ENCODE peak calls at places on chromosomes 16 and 17, in six cellular contexts. T is ovary, J is upper lobe of left lung, P is HFF-Myc, K is lower lobe of right lung, X is A549. R is an unnamed sample.
A peak's percentile ranks its signal among the peaks of the same experiment; 100 is the strongest.

GRCh38 chr17:27265333-27265732 is 28.6 kb upstream of the WSB1 start:
- DNase-seq in K (no peak), X (peak; percentile 64), T (no peak), J (no peak), P (no peak), R (no peak)

GRCh38 chr17:47989700-47990099 is 18.8 kb downstream of the CDK5RAP3 start:
- DNase-seq in P (no peak), J (no peak), K (no peak), X (no peak), T (no peak), R (no peak)

GRCh38 chr17:28282596-28282995 is 36.4 kb upstream of the TMEM97 start:
- DNase-seq in K (no peak), X (peak; percentile 64), P (peak; percentile 89), T (no peak), J (peak; percentile 34), R (peak; percentile 42)

GRCh38 chr17:48174833-48175232 is 67.3 kb downstream of the SNX11 start:
- DNase-seq in P (no peak), T (no peak), X (no peak), K (no peak), J (no peak), R (no peak)

GRCh38 chr17:5418858-5419355 is 555 bp downstream of the NUP88 start:
- DNase-seq in P (no peak), X (peak; percentile 34), K (peak; percentile 48), J (peak; percentile 52), T (no peak), R (peak; percentile 79)

GRCh38 chr16:88781140-88782077 is 3.6 kb downstream of the PIEZO1 start:
- DNase-seq in J (peak; percentile 66), T (no peak), X (no peak), K (peak; percentile 85), P (no peak), R (no peak)

GRCh38 chr16:19605701-19606100 is 50.2 kb downstream of the VPS35L start:
- DNase-seq in P (no peak), K (no peak), X (no peak), T (no peak), J (no peak), R (no peak)

GRCh38 chr16:46974352-46974751 is 878 bp upstream of the DNAJA2 start:
- DNase-seq in K (no peak), J (no peak), P (no peak), X (peak; percentile 47), T (no peak), R (no peak)

GRCh38 chr16:19393226-19394074 is 24.2 kb upstream of the TMC5 start:
- DNase-seq in T (no peak), X (peak; percentile 90), J (peak; percentile 73), K (no peak), P (no peak), R (peak; percentile 7)

GRCh38 chr17:3730881-3731429 is 7.3 kb downstream of the HASPIN start:
- DNase-seq in K (no peak), T (no peak), J (no peak), P (no peak), X (no peak), R (no peak)

GRCh38 chr17:9120471-9120870 is 99.2 kb downstream of the NTN1 start:
- DNase-seq in P (no peak), J (no peak), K (no peak), T (no peak), X (peak; percentile 19), R (no peak)

GRCh38 chr17:12070561-12070960 is 49.9 kb downstream of the MAP2K4 start:
- DNase-seq in J (no peak), T (no peak), X (no peak), K (no peak), P (peak; percentile 48), R (no peak)

GRCh38 chr16:71367243-71367976 is 8.9 kb downstream of the CALB2 start:
- DNase-seq in P (no peak), X (peak; percentile 73), K (peak; percentile 59), J (no peak), T (no peak), R (no peak)

GRCh38 chr16:49011807-49012345 is 269.8 kb downstream of the CBLN1 start:
- DNase-seq in X (no peak), J (no peak), T (no peak), K (no peak), P (no peak), R (no peak)

GRCh38 chr17:63601439-63602371 is 1.0 kb downstream of the TACO1 start:
- DNase-seq in K (no peak), P (no peak), J (no peak), T (no peak), X (peak; percentile 20), R (no peak)

GRCh38 chr17:45940826-45941225 is 46.5 kb downstream of the MAPT start:
- DNase-seq in X (no peak), J (peak; percentile 81), K (no peak), T (no peak), P (no peak), R (no peak)

GRCh38 chr17:49910094-49910857 is 58.7 kb upstream of the DLX4 start:
- DNase-seq in K (no peak), X (peak; percentile 39), J (no peak), P (no peak), T (no peak), R (no peak)

GRCh38 chr17:52930581-52930980 is 772.1 kb upstream of the CA10 start:
- DNase-seq in J (no peak), X (no peak), T (no peak), P (no peak), K (no peak), R (no peak)

GRCh38 chr17:7240375-7240774 is 1.1 kb upstream of the PHF23 start:
- DNase-seq in P (no peak), T (no peak), K (no peak), J (no peak), X (no peak), R (no peak)

GRCh38 chr16:87895641-87896141 is 26.4 kb upstream of the SLC7A5 start:
- DNase-seq in X (no peak), K (peak; percentile 58), J (peak; percentile 61), T (no peak), P (no peak), R (no peak)

GRCh38 chr16:8903004-8903403 is 20.9 kb downstream of the LITAFD start:
- DNase-seq in J (no peak), T (no peak), P (no peak), K (no peak), X (no peak), R (no peak)

GRCh38 chr16:8904018-8904430 is 21.9 kb downstream of the LITAFD start:
- DNase-seq in X (no peak), T (no peak), K (no peak), J (no peak), P (no peak), R (no peak)

GRCh38 chr16:8907096-8907495 is 24.9 kb downstream of the LITAFD start:
- DNase-seq in K (no peak), X (no peak), J (no peak), T (no peak), P (no peak), R (no peak)

GRCh38 chr16:8905795-8906591 is 23.8 kb downstream of the LITAFD start:
- DNase-seq in K (no peak), J (no peak), X (no peak), P (no peak), T (no peak), R (no peak)

DNA sequence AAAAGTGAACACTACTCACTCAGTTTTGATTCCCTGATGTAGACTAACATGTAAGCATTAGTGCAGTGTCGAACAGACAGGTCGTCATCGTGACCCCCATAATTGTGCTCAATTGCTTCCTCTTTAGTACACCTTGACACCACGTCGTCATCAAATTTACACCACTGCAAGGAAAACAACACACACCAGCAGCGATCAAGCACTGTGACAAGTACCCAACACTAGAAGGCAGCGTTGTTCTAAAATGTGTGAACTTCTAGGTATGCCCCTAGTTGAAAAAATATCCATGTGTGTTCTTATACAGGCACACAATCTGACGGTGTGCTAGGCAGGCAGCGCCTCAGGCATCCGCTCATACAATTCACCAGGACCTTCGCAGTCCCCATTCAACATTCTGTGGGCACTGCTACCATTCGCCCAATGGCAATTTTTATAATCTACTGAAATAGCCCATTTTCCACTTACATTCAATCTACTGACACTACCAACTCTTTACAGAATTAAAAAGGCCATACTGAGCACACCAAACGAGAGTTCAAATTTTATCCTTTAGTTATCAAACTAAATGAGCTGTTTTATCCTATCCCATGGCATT is 23.1 kb downstream of the LITAFD start:
- DNase-seq in X (peak; percentile 69), P (no peak), T (no peak), K (no peak), J (no peak), R (no peak)
- TF ChIP-seq CTCF in X (peak; percentile 27), P (peak; percentile 49), T (no peak), K (peak; percentile 21), J (no peak), R (peak; percentile 61)

DNA sequence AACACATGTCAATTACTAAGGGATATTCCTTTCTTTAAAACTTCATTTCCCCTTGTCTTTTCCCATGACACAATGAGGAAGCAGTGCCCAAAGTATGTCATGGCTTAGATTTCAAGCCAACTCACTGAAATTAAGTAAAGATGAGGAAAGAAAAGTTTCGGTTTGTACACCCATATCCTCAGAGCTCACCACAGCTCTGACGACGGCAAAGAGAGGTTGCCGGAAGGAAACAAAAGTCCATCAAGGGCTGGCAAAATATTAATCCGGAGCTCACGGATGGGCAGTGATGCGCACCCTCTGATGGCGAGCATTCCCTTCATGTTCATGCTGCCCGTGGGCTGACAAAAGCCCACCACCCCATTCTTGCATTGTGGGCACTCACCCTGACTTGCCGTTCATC is 103.0 kb downstream of the SOX9 start:
- DNase-seq in P (no peak), K (no peak), J (no peak), T (no peak), X (no peak), R (peak; percentile 65)
- H3K4me3 ChIP-seq in P (no peak overlapping the region), K (no peak overlapping the region), J (no peak overlapping the region), T (no peak overlapping the region), X (no peak overlapping the region), R (no peak overlapping the region)

GRCh38 chr17:76513306-76513692 is 12.1 kb upstream of the RHBDF2 start:
- DNase-seq in P (no peak), X (no peak), J (no peak), K (no peak), T (no peak), R (no peak)

GRCh38 chr17:76506408-76507328 is 5.4 kb upstream of the RHBDF2 start:
- DNase-seq in T (peak; percentile 88), X (peak; percentile 71), P (no peak), J (peak; percentile 87), K (peak; percentile 86), R (no peak)

GRCh38 chr17:76512366-76513305 is 11.4 kb upstream of the RHBDF2 start:
- DNase-seq in T (no peak), X (no peak), P (no peak), J (no peak), K (no peak), R (no peak)

GRCh38 chr17:76515291-76515949 is 14.2 kb upstream of the RHBDF2 start:
- DNase-seq in K (peak; percentile 67), J (peak; percentile 80), X (no peak), T (peak; percentile 66), P (no peak), R (no peak)

GRCh38 chr17:76511562-76512365 is 10.5 kb upstream of the RHBDF2 start:
- DNase-seq in J (no peak), T (no peak), K (no peak), X (no peak), P (no peak), R (no peak)
- TF ChIP-seq CTCF in J (no peak), T (no peak), K (no peak), X (no peak), P (no peak), R (no peak)

GRCh38 chr17:43559161-43559816 is 13.1 kb upstream of the ETV4 start:
- DNase-seq in J (no peak), X (no peak), P (no peak), K (no peak), T (no peak), R (no peak)
- H3K4me3 ChIP-seq in J (no peak overlapping the region), X (no peak overlapping the region), P (no peak overlapping the region), K (no peak overlapping the region), T (no peak overlapping the region), R (no peak overlapping the region)

R was measured in epithelial cell of proximal tubule.